ENCODE peak calls at places on chromosome 1, in four cellular contexts. D is WTC11, C is GM12878, E is HepG2. G is an unnamed sample.
A peak's percentile ranks its signal among the peaks of the same experiment; 100 is the strongest.

GRCh38 chr1:62333431-62333830 is 14.2 kb upstream of the KANK4 start:
- DNase-seq in C (no peak), D (no peak), E (no peak), G (no peak)

GRCh38 chr1:43711524-43712386 is 4.4 kb downstream of the ST3GAL3 start:
- DNase-seq in D (no peak), C (no peak), E (no peak), G (no peak)

GRCh38 chr1:61285371-61285885 is 203.1 kb downstream of the NFIA start:
- DNase-seq in E (no peak), C (no peak), D (no peak), G (no peak)

GRCh38 chr1:201751872-201752271 is 77.1 kb upstream of the IPO9 start:
- DNase-seq in E (peak; percentile 58), D (no peak), C (no peak), G (no peak)

GRCh38 chr1:53905509-53905908 is 11.5 kb downstream of the DIO1 start:
- DNase-seq in E (no peak), D (no peak), C (no peak), G (no peak)

GRCh38 chr1:64975127-64975526 is 8.8 kb upstream of the JAK1 start:
- DNase-seq in E (no peak), C (no peak), D (no peak), G (no peak)

GRCh38 chr1:221315330-221315729 is 426.6 kb downstream of the DUSP10 start:
- DNase-seq in E (no peak), C (no peak), D (no peak), G (no peak)

GRCh38 chr1:205961405-205961804 is 18.1 kb upstream of the SLC26A9 start:
- DNase-seq in E (no peak), D (no peak), C (no peak), G (no peak)

GRCh38 chr1:28950449-28950848 is 36.1 kb downstream of the EPB41 start:
- DNase-seq in D (no peak), E (no peak), C (no peak), G (no peak)

GRCh38 chr1:24081190-24081589 is 30.7 kb downstream of the MYOM3 start:
- DNase-seq in C (no peak), E (no peak), D (no peak), G (no peak)

GRCh38 chr1:230868736-230869385 is 540 bp upstream of the C1orf198 start:
- DNase-seq in C (no peak), D (peak; percentile 68), E (peak; percentile 41), G (peak; percentile 65)

GRCh38 chr1:101911894-101912293 is 84.8 kb downstream of the OLFM3 start:
- DNase-seq in C (no peak), D (no peak), E (no peak), G (no peak)

GRCh38 chr1:226736001-226736907 is 2.8 kb downstream of the ITPKB start:
- DNase-seq in C (no peak), D (peak; percentile 33), E (no peak), G (no peak)

GRCh38 chr1:24413350-24414163 is at the start of gene STPG1:
- DNase-seq in D (peak; percentile 79), C (peak; percentile 72), E (peak; percentile 88), G (peak; percentile 94)

GRCh38 chr1:93016171-93016570 is 54.9 kb upstream of the DIPK1A start:
- DNase-seq in C (no peak), E (peak; percentile 5), D (no peak), G (no peak)

GRCh38 chr1:15621975-15622374 is 4.7 kb downstream of the DDI2 start:
- DNase-seq in D (no peak), C (no peak), E (no peak), G (no peak)

GRCh38 chr1:109523706-109524105 is 14.2 kb upstream of the AMIGO1 start:
- DNase-seq in D (no peak), C (no peak), E (no peak), G (no peak)

GRCh38 chr1:200739499-200740290 is 1.0 kb downstream of the CAMSAP2 start:
- DNase-seq in C (no peak), D (peak; percentile 40), E (peak; percentile 3), G (peak; percentile 33)

GRCh38 chr1:246632584-246633168 is 66.4 kb downstream of the CNST start:
- DNase-seq in E (no peak), C (no peak), D (no peak), G (no peak)

GRCh38 chr1:77081834-77082233 is 137.4 kb downstream of the PIGK start:
- DNase-seq in D (no peak), E (no peak), C (no peak), G (no peak)

GRCh38 chr1:114702699-114703098 is 7.4 kb upstream of the AMPD1 start:
- DNase-seq in C (no peak), E (no peak), D (no peak), G (no peak)

GRCh38 chr1:109764561-109765482 is 1.1 kb upstream of the EPS8L3 start:
- DNase-seq in C (no peak), D (no peak), E (no peak), G (no peak)

GRCh38 chr1:109579496-109579895 is 31.1 kb downstream of the GNAI3 start:
- DNase-seq in D (no peak), C (no peak), E (no peak), G (no peak)

GRCh38 chr1:32919811-32920733 is 18.9 kb upstream of the TMEM54 start:
- DNase-seq in D (no peak), C (no peak), E (no peak), G (no peak)

GRCh38 chr1:3174487-3175247 is 105.7 kb downstream of the PRDM16 start:
- DNase-seq in E (no peak), C (no peak), D (no peak), G (no peak)

GRCh38 chr1:114063544-114063943 is 84.3 kb downstream of the OLFML3 start:
- DNase-seq in D (no peak), E (no peak), C (no peak), G (no peak)

GRCh38 chr1:92480813-92481597 is 5.7 kb downstream of the GFI1 start:
- DNase-seq in D (peak; percentile 48), E (no peak), C (no peak), G (no peak)

DNA sequence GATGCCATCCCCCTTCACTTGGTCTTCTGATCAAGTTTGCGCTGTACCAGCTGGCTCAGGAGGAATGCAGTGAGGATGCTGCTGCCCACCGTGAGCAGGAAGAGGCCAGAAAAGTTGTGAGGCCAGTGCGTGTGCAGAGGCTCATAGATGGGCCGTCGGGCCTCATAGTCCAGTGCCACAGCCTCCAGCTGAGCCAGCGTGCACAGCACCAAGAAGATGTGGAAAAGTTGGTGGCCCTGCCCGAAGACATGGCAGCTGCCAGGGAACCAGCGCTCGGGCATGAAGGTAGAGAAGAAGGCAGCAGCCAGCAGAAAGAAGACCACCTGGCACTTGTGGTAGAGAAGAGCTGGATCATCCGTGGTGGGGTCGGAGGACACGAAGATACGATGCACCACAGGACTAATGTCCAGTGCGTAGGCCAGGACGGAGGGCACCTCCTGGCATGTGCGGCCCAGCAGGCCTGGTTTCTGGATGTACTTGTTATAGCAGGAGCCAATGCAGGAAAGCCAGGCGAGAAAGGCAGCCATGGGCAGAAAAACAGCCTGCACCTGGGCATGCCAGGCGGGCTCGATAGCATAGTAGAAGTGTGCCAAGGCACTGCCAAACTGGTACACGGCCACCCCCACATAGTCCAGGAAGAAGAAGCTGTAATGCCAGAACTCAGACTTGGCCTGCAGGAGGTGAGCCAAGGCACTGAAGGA is 3.7 kb upstream of the AUNIP start:
- DNase-seq in C (no peak), E (no peak), D (no peak), G (no peak)
- TF ChIP-seq ESRRA in C (no peak), E (no peak), D (no peak), G (no peak)

GRCh38 chr1:147808025-147808424 is 47.6 kb upstream of the GJA5 start:
- DNase-seq in C (no peak), E (peak; percentile 87), D (no peak), G (no peak)

GRCh38 chr1:147811751-147812150 is 51.3 kb upstream of the GJA5 start:
- DNase-seq in E (no peak), D (no peak), C (no peak), G (no peak)

GRCh38 chr1:147812799-147813198 is 52.4 kb upstream of the GJA5 start:
- DNase-seq in C (no peak), D (no peak), E (no peak), G (no peak)

GRCh38 chr1:147809236-147809635 is 48.8 kb upstream of the GJA5 start:
- DNase-seq in D (no peak), C (no peak), E (no peak), G (no peak)

DNA sequence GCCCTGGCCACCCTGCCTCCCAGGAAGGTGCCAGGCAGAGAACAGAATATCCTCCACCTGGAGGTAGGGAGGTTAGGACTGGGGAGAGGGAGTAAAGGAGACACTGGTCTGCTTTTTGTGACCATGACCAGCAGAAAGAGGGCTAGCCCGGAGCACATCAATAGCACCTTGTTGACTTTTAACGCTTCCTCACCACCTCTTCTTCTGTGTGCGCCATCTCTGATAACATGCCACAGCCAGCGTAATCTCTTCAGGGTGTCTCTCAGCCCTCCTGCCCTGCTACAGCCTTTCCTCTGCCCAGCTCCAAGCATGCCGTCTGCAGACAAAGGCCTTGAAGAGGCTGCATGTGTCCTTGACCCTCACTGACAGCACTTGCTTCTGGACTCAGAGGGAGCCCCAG is 50.9 kb upstream of the GJA5 start:
- DNase-seq in E (no peak), D (no peak), C (no peak), G (no peak)
- TF ChIP-seq ESRRA in E (no peak), D (no peak), C (no peak), G (no peak)

GRCh38 chr1:40849801-40850592 is 12.2 kb downstream of the CITED4 start:
- DNase-seq in D (peak; percentile 77), C (peak; percentile 62), E (peak; percentile 43), G (peak; percentile 61)
- TF ChIP-seq ESRRA in D (no peak), C (no peak), E (no peak), G (no peak)

DNA sequence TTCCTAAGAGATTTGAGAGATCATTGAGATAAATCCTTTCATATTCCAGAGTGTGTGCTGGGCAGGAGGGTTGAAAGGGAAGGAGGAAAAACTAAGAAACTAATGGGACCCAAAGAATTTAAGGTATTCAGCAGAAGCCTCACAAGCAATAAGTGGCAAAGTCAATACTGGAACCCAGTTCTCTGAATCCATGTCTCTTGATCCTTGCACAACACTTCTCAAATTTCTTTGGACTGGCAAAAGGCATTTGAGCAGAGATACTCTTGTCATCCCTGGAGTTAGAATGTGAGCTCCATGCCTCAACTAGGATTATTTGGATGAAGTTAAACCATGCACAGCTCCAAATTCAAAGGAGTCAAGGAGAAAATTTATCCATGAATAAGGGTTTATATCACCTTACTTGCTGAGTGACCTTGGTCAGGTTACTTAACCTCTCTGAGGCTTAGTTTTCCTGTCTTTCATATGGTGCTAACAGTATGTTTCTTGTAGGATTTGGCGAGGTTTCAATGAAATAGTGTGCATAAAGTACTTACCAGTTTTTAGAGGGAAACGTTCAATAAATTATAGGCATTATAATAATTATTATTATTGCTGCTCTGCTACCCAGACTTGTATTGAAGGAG is 124.8 kb upstream of the JUN start:
- DNase-seq in C (no peak), D (no peak), E (peak; percentile 39), G (no peak)
- TF ChIP-seq ESRRA in C (no peak), D (no peak), E (no peak), G (no peak)

GRCh38 chr1:168683871-168684270 is 45.1 kb downstream of the DPT start:
- DNase-seq in D (no peak), E (no peak), C (no peak), G (no peak)

GRCh38 chr1:168687796-168688195 is 41.2 kb downstream of the DPT start:
- DNase-seq in C (no peak), E (peak; percentile 46), D (no peak), G (no peak)

GRCh38 chr1:168688679-168689657 is 40.0 kb downstream of the DPT start:
- DNase-seq in D (no peak), C (no peak), E (peak; percentile 83), G (no peak)

GRCh38 chr1:168689726-168690602 is 39.0 kb downstream of the DPT start:
- DNase-seq in D (no peak), C (no peak), E (peak; percentile 86), G (peak; percentile 43)

GRCh38 chr1:168686666-168687065 is 42.3 kb downstream of the DPT start:
- DNase-seq in E (peak; percentile 65), D (no peak), C (no peak), G (no peak)
- TF ChIP-seq ESRRA in E (no peak), D (no peak), C (no peak), G (no peak)